ENCODE peak calls at places on chromosomes 6 and 20, in ten cellular contexts. B is K562, S is AG04450, V is thyroid gland, U is fibroblast of pulmonary artery, I is AG10803, R is fibroblast of lung, N is OCI-LY7, Z is kidney, P is psoas muscle. K is an unnamed sample.

GRCh38 chr20:34179636-34180360 is 61.4 kb upstream of the ASIP start:
- DNase-seq in Z (no peak), V (no peak), P (no peak), S (no peak), I (peak), B (peak), U (no peak), R (peak), N (no peak), K (no peak)

GRCh38 chr6:22716721-22717120 is 147.4 kb downstream of the HDGFL1 start:
- DNase-seq in V (no peak), U (no peak), P (no peak), N (no peak), B (no peak), I (no peak), S (no peak), Z (no peak), R (no peak), K (no peak)

GRCh38 chr6:119284861-119285521 is 64.6 kb downstream of the MAN1A1 start:
- DNase-seq in B (peak), V (no peak), N (peak), P (no peak), I (no peak), U (no peak), R (no peak), S (no peak), Z (no peak), K (no peak)

GRCh38 chr6:36595168-36595818 is 1.1 kb downstream of the SRSF3 start:
- DNase-seq in N (peak), R (peak), B (peak), V (peak), P (no peak), U (peak), Z (no peak), S (no peak), I (peak), K (peak)

GRCh38 chr6:22821664-22822320 is 252.4 kb downstream of the HDGFL1 start:
- DNase-seq in P (no peak), Z (no peak), R (peak), U (peak), I (peak), V (no peak), S (no peak), B (no peak), N (no peak), K (peak)

GRCh38 chr20:57618091-57618765 is 2.0 kb downstream of the ZBP1 start:
- DNase-seq in B (no peak), S (no peak), R (no peak), V (no peak), N (peak), P (peak), I (no peak), Z (peak), U (no peak), K (no peak)

GRCh38 chr6:148885920-148886845 is 139.4 kb downstream of the UST start:
- DNase-seq in U (no peak), P (no peak), Z (no peak), N (no peak), R (peak), B (no peak), I (no peak), S (no peak), V (no peak), K (no peak)

GRCh38 chr20:57566803-57567459 is 6.0 kb downstream of the PCK1 start:
- DNase-seq in R (no peak), P (no peak), N (no peak), V (no peak), Z (no peak), U (no peak), B (no peak), S (no peak), I (no peak), K (no peak)

GRCh38 chr6:42451146-42451594 is 556 bp downstream of the TRERF1 start:
- DNase-seq in R (no peak), U (no peak), N (no peak), P (no peak), B (no peak), Z (no peak), I (no peak), S (no peak), V (no peak), K (no peak)

GRCh38 chr20:58374906-58375760 is 13.9 kb upstream of the VAPB start:
- DNase-seq in S (no peak), U (peak), B (no peak), R (peak), N (no peak), V (no peak), Z (no peak), I (peak), P (no peak), K (peak)

GRCh38 chr20:9211016-9211760 is 142.3 kb downstream of the PLCB4 start:
- DNase-seq in P (no peak), U (no peak), R (no peak), B (peak), S (no peak), V (no peak), N (no peak), Z (no peak), I (no peak), K (no peak)

GRCh38 chr20:49475292-49475691 is 7.2 kb downstream of the KCNB1 start:
- DNase-seq in U (no peak), I (no peak), N (no peak), V (no peak), R (no peak), P (no peak), Z (no peak), B (no peak), S (no peak), K (no peak)

GRCh38 chr6:53837875-53838806 is 43.3 kb downstream of the LRRC1 start:
- DNase-seq in P (no peak), U (peak), R (no peak), I (no peak), V (peak), B (no peak), S (no peak), N (no peak), Z (no peak), K (no peak)

GRCh38 chr6:139763468-139764214 is 389.2 kb upstream of the CITED2 start:
- DNase-seq in U (peak), S (no peak), P (no peak), I (peak), R (no peak), V (no peak), Z (no peak), B (no peak), N (no peak), K (no peak)

GRCh38 chr20:32326507-32326851 is 31.7 kb upstream of the ASXL1 start:
- DNase-seq in Z (no peak), P (no peak), S (no peak), I (no peak), B (peak), N (no peak), V (no peak), R (peak), U (no peak), K (peak)

GRCh38 chr20:38730167-38730988 is 6.1 kb downstream of the SLC32A1 start:
- DNase-seq in B (no peak), N (no peak), I (no peak), P (no peak), R (no peak), S (no peak), V (no peak), Z (no peak), U (no peak), K (no peak)

GRCh38 chr6:122400121-122400450 is 634 bp downstream of the HSF2 start:
- DNase-seq in P (peak), U (no peak), V (no peak), N (no peak), R (peak), I (peak), Z (no peak), S (no peak), B (peak), K (peak)

GRCh38 chr6:108805611-108806181 is 42.5 kb upstream of the ARMC2 start:
- DNase-seq in N (no peak), S (no peak), Z (no peak), P (no peak), R (no peak), U (no peak), B (no peak), V (no peak), I (no peak), K (no peak)

GRCh38 chr20:58973179-58973578 is 7.9 kb upstream of the NELFCD start:
- DNase-seq in P (no peak), Z (no peak), I (no peak), U (no peak), N (no peak), S (no peak), R (no peak), B (no peak), V (no peak), K (no peak)

GRCh38 chr20:37407117-37407566 is 61.2 kb downstream of the SRC start:
- DNase-seq in B (no peak), V (no peak), S (no peak), P (no peak), U (no peak), I (no peak), Z (no peak), N (no peak), R (peak), K (no peak)

GRCh38 chr20:14507711-14508110 is 170.3 kb upstream of the FLRT3 start:
- DNase-seq in I (no peak), S (no peak), B (no peak), P (no peak), N (no peak), R (no peak), V (no peak), U (no peak), Z (no peak), K (no peak)

GRCh38 chr20:43941476-43942212 is 27.0 kb downstream of the TOX2 start:
- DNase-seq in P (no peak), U (peak), R (peak), S (no peak), N (peak), Z (peak), B (no peak), I (no peak), V (no peak), K (no peak)
- H3K4me3 ChIP-seq in P (no peak), U (no peak), R (no peak), S (no peak), N (no peak), Z (no peak), B (no peak), I (no peak), V (no peak), K (no peak)

DNA sequence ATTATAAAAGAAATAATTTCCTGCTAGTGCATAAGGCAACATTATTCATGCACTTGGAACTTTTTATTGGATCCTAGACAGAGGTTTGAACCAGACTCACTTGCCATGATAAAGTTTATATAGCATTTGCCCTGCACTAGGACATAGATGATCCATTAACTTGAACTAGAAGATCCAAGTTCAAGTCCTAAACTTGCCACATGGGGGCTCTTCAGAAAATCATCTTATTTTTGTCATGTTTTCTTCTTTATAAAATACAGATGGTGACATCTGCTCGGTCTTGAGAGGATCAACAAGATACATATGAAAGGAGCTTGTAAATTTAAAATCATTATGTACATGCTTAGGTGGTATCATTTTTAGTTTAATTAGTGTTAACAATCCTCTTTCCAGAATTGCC is 94.5 kb downstream of the SIM1 start:
- DNase-seq in V (no peak), U (no peak), I (no peak), Z (no peak), R (no peak), B (peak), S (no peak), N (peak), P (no peak), K (no peak)
- TF ChIP-seq CTCF in V (no peak), U (peak), I (peak), Z (no peak), R (peak), B (no peak), S (peak), N (peak), P (no peak), K (peak)

DNA sequence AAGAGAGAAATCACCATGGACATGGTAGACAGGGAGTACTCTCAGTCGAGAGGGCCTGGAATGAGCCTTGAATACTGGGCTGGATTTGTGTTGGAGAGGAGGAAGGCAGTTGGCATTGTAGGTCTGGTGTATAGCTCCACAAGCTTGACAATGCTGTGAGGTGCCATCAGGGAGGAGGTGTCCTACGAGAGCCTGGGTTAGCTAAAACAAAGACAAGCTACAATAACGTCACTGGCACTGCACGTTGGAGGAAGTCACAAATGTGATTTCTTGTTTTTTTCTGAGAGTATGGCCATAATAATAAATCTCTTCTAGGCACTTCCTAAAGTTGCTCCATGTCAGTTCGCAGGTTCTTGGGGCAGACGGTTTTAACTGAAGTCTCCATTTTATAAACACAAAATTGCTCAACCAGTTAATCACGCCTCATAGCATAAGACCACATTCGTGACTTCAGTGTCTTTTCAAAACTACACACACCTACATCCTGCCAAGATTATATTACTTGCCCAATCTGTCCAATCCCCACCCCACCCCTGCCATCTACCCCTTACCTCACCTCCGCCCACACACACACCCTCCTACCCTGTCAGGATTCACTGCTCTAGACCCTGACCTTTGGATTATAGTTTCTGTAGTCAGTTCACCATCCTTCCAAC is 4.4 kb upstream of the HLA-DMB start:
- DNase-seq in U (no peak), B (no peak), R (peak), I (no peak), P (no peak), S (no peak), Z (no peak), V (no peak), N (peak), K (no peak)
- H3K4me3 ChIP-seq in U (no peak), B (no peak), R (no peak), I (no peak), P (no peak), S (no peak), Z (no peak), V (no peak), N (peak), K (no peak)

GRCh38 chr20:56420940-56421688 is 9.1 kb downstream of the CASS4 start:
- DNase-seq in Z (no peak), U (no peak), V (no peak), P (no peak), R (no peak), N (no peak), B (peak), S (no peak), I (no peak), K (no peak)

GRCh38 chr20:56422824-56423189 is 10.7 kb downstream of the CASS4 start:
- DNase-seq in B (peak), V (no peak), N (no peak), I (no peak), S (no peak), R (no peak), Z (no peak), P (no peak), U (peak), K (peak)

GRCh38 chr20:56424931-56425330 is 12.9 kb downstream of the CASS4 start:
- DNase-seq in N (no peak), S (no peak), V (no peak), R (no peak), U (no peak), I (no peak), Z (no peak), B (no peak), P (no peak), K (no peak)

GRCh38 chr20:56420028-56420427 is 8.0 kb downstream of the CASS4 start:
- DNase-seq in P (no peak), U (no peak), I (no peak), Z (no peak), R (no peak), B (peak), V (no peak), S (no peak), N (no peak), K (no peak)

GRCh38 chr20:56422131-56422823 is 10.2 kb downstream of the CASS4 start:
- DNase-seq in P (no peak), V (no peak), Z (no peak), N (no peak), S (peak), I (peak), B (peak), R (peak), U (peak), K (peak)
- TF ChIP-seq CTCF in P (no peak), V (no peak), Z (no peak), N (no peak), S (no peak), I (peak), B (peak), R (no peak), U (peak), K (peak)

GRCh38 chr6:72689107-72689954 is 67.5 kb downstream of the KCNQ5 start:
- DNase-seq in R (no peak), S (no peak), U (peak), Z (no peak), B (no peak), N (peak), P (no peak), I (peak), V (no peak), K (peak)
- H3K4me3 ChIP-seq in R (no peak), S (no peak), U (no peak), Z (no peak), B (no peak), N (no peak), P (no peak), I (no peak), V (no peak), K (no peak)

GRCh38 chr6:5260661-5261544 is at the start of the genes FARS2 and LYRM4:
- DNase-seq in S (peak), R (peak), I (peak), P (peak), N (peak), Z (peak), B (peak), U (peak), V (peak), K (peak)
- TF ChIP-seq CTCF in S (peak), R (no peak), I (no peak), P (no peak), N (peak), Z (no peak), B (no peak), U (no peak), V (no peak), K (peak)

GRCh38 chr20:24469116-24470030 is at the start of gene SYNDIG1:
- DNase-seq in S (no peak), U (no peak), B (no peak), R (peak), I (peak), P (no peak), Z (peak), N (no peak), V (peak), K (no peak)
- H3K4me3 ChIP-seq in S (no peak), U (no peak), B (no peak), R (no peak), I (peak), P (peak), Z (peak), N (no peak), V (peak), K (peak)

DNA sequence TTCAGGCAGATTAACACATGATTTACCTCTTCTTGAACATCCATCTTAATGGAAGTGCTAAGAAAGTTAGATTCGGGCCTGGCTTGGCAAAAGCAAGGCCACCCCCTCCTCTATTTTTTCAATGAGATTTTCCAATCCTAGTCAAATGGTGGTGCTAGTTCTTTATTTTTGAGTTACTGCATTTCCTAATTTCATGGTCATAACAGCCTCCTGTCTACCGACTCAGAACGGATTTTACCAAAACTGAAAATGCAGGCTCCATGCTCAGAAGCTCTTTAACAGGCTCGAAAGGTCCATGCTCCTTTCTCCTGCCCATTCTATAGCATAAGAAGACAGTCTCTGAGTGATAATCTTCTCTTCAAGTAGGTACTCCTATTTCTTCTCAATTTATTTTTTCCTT is 117.2 kb upstream of the ESR1 start:
- DNase-seq in N (peak), S (no peak), V (no peak), R (no peak), U (peak), P (no peak), B (no peak), Z (no peak), I (peak), K (no peak)
- TF ChIP-seq CTCF in N (peak), S (no peak), V (no peak), R (no peak), U (no peak), P (no peak), B (no peak), Z (peak), I (peak), K (no peak)

K was measured in brain microvascular endothelial cell.